ENCODE peak calls at places on chromosomes 16 and 17, in eight cellular contexts. F is suprapubic skin, X is mesenchymal stem cell, C is GM23248, N is left ventricle myocardium inferior, T is PC-9, Y is testis, Q is endodermal cell. D is an unnamed sample.

GRCh38 chr17:68095205-68095811 is 59.8 kb downstream of the KPNA2 start:
- DNase-seq in X (no peak), C (no peak), Y (no peak), T (no peak), Q (peak; percentile 38), N (no peak), F (no peak), D (no peak)

GRCh38 chr16:72788269-72788809 is 259.6 kb downstream of the ZFHX3 start:
- DNase-seq in N (no peak), T (no peak), Q (no peak), Y (no peak), X (no peak), C (no peak), F (no peak), D (no peak)

GRCh38 chr16:81526935-81527334 is 82.3 kb downstream of the CMIP start:
- DNase-seq in T (peak; percentile 82), Q (no peak), N (peak; percentile 58), Y (peak; percentile 38), X (no peak), C (peak; percentile 74), F (no peak), D (no peak)

GRCh38 chr16:27253526-27253930 is 15.0 kb downstream of the NSMCE1 start:
- DNase-seq in X (peak; percentile 92), N (no peak), F (no peak), Q (no peak), Y (no peak), T (no peak), C (peak; percentile 93), D (no peak)

GRCh38 chr17:35548213-35548810 is 10.8 kb upstream of the SLFN12L start:
- DNase-seq in T (no peak), X (no peak), C (no peak), Q (no peak), F (no peak), Y (peak; percentile 59), N (no peak), D (no peak)

GRCh38 chr17:61427567-61427966 is 24.7 kb upstream of the TBX4 start:
- DNase-seq in T (no peak), F (no peak), Y (no peak), Q (peak; percentile 19), X (no peak), N (no peak), C (no peak), D (no peak)

GRCh38 chr17:82458885-82459424 is 414 bp downstream of the NARF start:
- DNase-seq in Y (no peak), T (peak; percentile 22), X (peak; percentile 65), F (no peak), N (no peak), C (peak; percentile 56), Q (peak; percentile 76), D (no peak)

GRCh38 chr17:45826919-45827628 is 17.6 kb upstream of the SPPL2C start:
- DNase-seq in Y (no peak), Q (no peak), T (no peak), X (no peak), C (no peak), F (no peak), N (no peak), D (no peak)

GRCh38 chr16:83744521-83744981 is 63.2 kb upstream of the HSBP1 start:
- DNase-seq in F (peak; percentile 73), X (peak; percentile 68), N (peak; percentile 20), Q (peak; percentile 67), Y (peak; percentile 15), T (peak; percentile 17), C (peak; percentile 53), D (no peak)

GRCh38 chr17:41486809-41487530 is 2.7 kb downstream of the KRT36 start:
- DNase-seq in Y (peak; percentile 53), Q (peak; percentile 97), N (no peak), F (no peak), C (no peak), X (no peak), T (no peak), D (peak; percentile 58)

GRCh38 chr17:1005361-1005946 is 8.5 kb downstream of the TIMM22 start:
- DNase-seq in F (no peak), N (peak; percentile 74), C (peak; percentile 38), Q (no peak), X (no peak), Y (peak; percentile 87), T (peak; percentile 8), D (no peak)

DNA sequence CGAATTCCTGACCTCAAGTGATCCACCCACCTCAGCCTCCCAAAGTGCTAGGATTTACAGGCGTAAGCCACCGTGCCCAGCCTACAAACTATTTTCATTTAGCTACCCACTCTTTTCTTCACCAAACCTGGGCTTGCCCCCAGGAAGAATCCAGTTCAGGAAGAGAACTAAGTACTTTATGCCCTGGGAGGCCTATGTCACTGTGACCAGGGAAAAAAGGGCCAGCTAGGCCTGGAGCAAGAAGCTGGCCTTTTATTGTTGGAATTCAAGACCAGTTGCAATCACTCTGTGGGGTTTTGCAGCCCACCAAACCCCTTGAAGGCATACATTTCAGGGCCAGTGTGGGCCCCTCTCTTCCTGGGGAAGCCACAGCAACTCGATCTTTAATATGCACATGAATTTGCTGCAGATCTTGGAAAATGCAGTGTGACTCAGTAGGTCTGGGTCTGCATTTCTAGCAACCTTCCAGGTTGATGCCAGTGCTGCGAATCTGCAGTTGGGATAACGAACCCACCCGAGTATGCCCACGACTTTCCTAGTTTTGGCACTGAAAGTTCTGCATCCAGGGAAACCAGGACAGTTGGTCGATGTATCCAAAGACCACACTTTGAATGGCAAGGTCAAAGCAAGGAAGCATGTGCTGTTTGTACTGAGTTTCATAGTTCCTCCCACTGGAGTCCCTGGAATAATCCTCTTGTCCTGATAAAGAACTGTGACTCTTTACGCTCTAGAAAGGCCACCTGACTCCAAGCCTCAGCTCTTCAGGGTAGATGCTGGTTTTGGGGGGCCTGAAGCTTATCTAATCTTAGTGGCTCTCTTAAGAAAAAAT is 7.2 kb upstream of the MRPS23 start:
- DNase-seq in F (no peak), C (no peak), Q (no peak), N (no peak), X (no peak), Y (no peak), T (no peak), D (no peak)
- H3K4me1 ChIP-seq in F (peaks cover 42% of the 10 kb centered on the region), C (peaks cover 9% of the 10 kb centered on the region), Q (peaks cover 35% of the 10 kb centered on the region), N (peaks cover 72% of the 10 kb centered on the region), X (peaks cover 19% of the 10 kb centered on the region), Y (peaks cover 31% of the 10 kb centered on the region), T (peaks cover 15% of the 10 kb centered on the region), D (peaks cover 39% of the 10 kb centered on the region)

GRCh38 chr16:87541004-87541881 is 48.4 kb upstream of the ZCCHC14 start:
- DNase-seq in F (no peak), C (peak; percentile 88), Q (no peak), X (peak; percentile 50), N (peak; percentile 37), T (no peak), Y (no peak), D (no peak)

GRCh38 chr16:87540072-87540976 is 47.5 kb upstream of the ZCCHC14 start:
- DNase-seq in N (no peak), Q (no peak), F (no peak), C (peak; percentile 36), X (no peak), T (no peak), Y (no peak), D (no peak)

GRCh38 chr16:87543436-87544191 is 50.8 kb upstream of the ZCCHC14 start:
- DNase-seq in Q (no peak), X (no peak), C (peak; percentile 60), F (no peak), T (no peak), Y (no peak), N (no peak), D (no peak)

GRCh38 chr16:87542531-87543102 is 49.8 kb upstream of the ZCCHC14 start:
- DNase-seq in C (no peak), Y (no peak), T (no peak), Q (no peak), X (no peak), N (no peak), F (no peak), D (no peak)

GRCh38 chr16:87541882-87542234 is 49.0 kb upstream of the ZCCHC14 start:
- DNase-seq in N (no peak), C (peak; percentile 30), F (no peak), Q (no peak), T (no peak), Y (no peak), X (no peak), D (no peak)
- H3K4me3 ChIP-seq in N (peak overlapping the region; percentile 49), C (peak overlapping the region; percentile 60), F (no peak overlapping the region), Q (no peak overlapping the region), T (no peak overlapping the region), Y (no peak overlapping the region), X (no peak overlapping the region), D (no peak overlapping the region)

GRCh38 chr16:85590506-85590832 is 22.7 kb upstream of the GSE1 start:
- DNase-seq in X (no peak), Y (no peak), Q (no peak), N (no peak), T (no peak), F (no peak), C (no peak), D (no peak)

GRCh38 chr16:85587763-85588474 is 25.2 kb upstream of the GSE1 start:
- DNase-seq in Y (no peak), X (no peak), F (no peak), T (no peak), Q (peak; percentile 57), N (no peak), C (no peak), D (no peak)

GRCh38 chr16:85586360-85587145 is 26.6 kb upstream of the GSE1 start:
- DNase-seq in N (peak; percentile 37), F (no peak), T (no peak), Y (peak; percentile 58), C (peak; percentile 37), X (no peak), Q (no peak), D (no peak)

GRCh38 chr16:85589688-85590505 is 23.2 kb upstream of the GSE1 start:
- DNase-seq in N (no peak), X (no peak), Q (no peak), T (no peak), F (no peak), C (no peak), Y (no peak), D (no peak)

GRCh38 chr16:85588562-85589503 is 24.3 kb upstream of the GSE1 start:
- DNase-seq in Y (no peak), T (no peak), F (no peak), X (no peak), N (no peak), Q (no peak), C (no peak), D (no peak)
- H3K4me1 ChIP-seq in Y (peaks cover 4% of the 10 kb centered on the region), T (no peaks in the 10 kb centered on the region), F (peaks cover 13% of the 10 kb centered on the region), X (peaks cover 43% of the 10 kb centered on the region), N (peaks cover 25% of the 10 kb centered on the region), Q (peaks cover 8% of the 10 kb centered on the region), C (peaks cover 3% of the 10 kb centered on the region), D (no peaks in the 10 kb centered on the region)

DNA sequence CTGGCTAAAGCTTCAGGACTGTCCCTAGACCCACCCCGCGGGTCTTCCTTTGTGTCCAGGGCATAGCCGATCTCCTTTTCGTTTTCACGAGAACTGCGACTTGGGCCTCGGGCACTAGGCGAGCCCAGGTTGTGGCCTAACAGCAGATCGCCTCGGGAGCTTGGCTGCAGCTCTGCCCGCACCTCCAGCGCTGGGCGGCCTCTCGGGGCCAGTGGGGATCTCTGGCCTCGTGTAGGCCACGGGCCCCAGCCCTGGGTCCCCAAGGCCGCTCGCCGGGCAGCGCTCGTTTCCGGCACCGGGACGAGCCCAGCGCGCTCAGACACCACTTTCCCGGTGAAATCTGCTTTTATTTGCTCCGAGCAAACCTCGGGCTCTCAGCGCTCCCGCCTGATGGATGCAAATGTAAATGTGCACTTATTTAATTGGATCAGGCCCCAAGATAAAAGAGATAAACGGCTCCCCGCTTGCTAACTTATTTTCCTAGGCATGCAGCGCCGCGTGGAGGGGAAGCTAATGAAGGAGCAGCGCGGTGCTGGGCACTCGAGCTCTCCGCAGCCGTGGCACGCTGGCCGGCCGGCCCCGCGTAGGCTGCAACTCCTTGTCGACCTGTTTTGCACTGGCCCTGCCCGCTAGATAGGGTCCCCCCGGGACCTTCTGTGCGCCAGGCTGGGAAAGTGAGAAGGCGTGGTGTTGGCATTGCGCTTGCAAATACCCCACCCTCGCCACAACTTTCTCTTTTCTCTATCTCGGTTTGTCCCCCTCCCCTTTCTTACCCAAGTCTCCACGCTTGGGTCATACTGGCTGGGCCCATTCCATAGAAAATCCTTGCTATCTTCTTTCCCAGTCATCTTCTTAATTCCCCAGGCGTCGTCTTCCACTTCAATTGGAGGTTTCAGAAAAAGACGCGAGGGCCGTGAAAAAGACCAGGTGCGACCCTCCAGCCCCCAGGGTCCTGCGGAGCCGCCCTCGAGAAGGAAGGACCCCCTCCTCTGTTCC is 8.0 kb downstream of the IRX5 start:
- DNase-seq in X (peak; percentile 53), C (peak; percentile 73), Q (peak; percentile 77), F (peak; percentile 73), Y (no peak), N (no peak), T (no peak), D (no peak)
- H3K4me3 ChIP-seq in X (no peak overlapping the region), C (peak overlapping the region; percentile 87), Q (peak overlapping the region; percentile 77), F (peak overlapping the region; percentile 75), Y (no peak overlapping the region), N (peak overlapping the region; percentile 85), T (no peak overlapping the region), D (no peak overlapping the region)